ENCODE peak calls at places on chromosome 22, in four cellular contexts. One of them, this sample, is unnamed.

GRCh38 chr22:38139901-38140300 is 29.4 kb upstream of the BAIAP2L2 start:
- DNase-seq in SK-N-SH: no peak
- DNase-seq in IMR-90: no peak
- DNase-seq in HCT116: no peak
- DNase-seq in this sample: no peak

GRCh38 chr22:35900483-35901168 is 128.0 kb downstream of the RBFOX2 start:
- DNase-seq in SK-N-SH: no peak
- DNase-seq in IMR-90: peak; percentile 81
- DNase-seq in HCT116: peak; percentile 28
- DNase-seq in this sample: peak; percentile 82

GRCh38 chr22:17866127-17866526 is 91.9 kb upstream of the BID start:
- DNase-seq in SK-N-SH: no peak
- DNase-seq in IMR-90: no peak
- DNase-seq in HCT116: no peak
- DNase-seq in this sample: no peak

GRCh38 chr22:27405672-27406388 is 395.7 kb downstream of the MN1 start:
- DNase-seq in SK-N-SH: peak; percentile 82
- DNase-seq in IMR-90: peak; percentile 45
- DNase-seq in HCT116: peak; percentile 18
- DNase-seq in this sample: no peak

GRCh38 chr22:19105867-19106802 is 16.1 kb downstream of the DGCR2 start:
- DNase-seq in SK-N-SH: peak; percentile 57
- DNase-seq in IMR-90: no peak
- DNase-seq in HCT116: no peak
- DNase-seq in this sample: no peak

GRCh38 chr22:47000256-47000655 is 237.8 kb downstream of the TBC1D22A start:
- DNase-seq in SK-N-SH: no peak
- DNase-seq in IMR-90: no peak
- DNase-seq in HCT116: no peak
- DNase-seq in this sample: no peak

GRCh38 chr22:45210577-45211431 is 29.9 kb downstream of the KIAA0930 start:
- DNase-seq in SK-N-SH: no peak
- DNase-seq in IMR-90: no peak
- DNase-seq in HCT116: no peak
- DNase-seq in this sample: no peak

GRCh38 chr22:46598737-46599424 is 21.3 kb upstream of the GRAMD4 start:
- DNase-seq in SK-N-SH: no peak
- DNase-seq in IMR-90: peak; percentile 33
- DNase-seq in HCT116: no peak
- DNase-seq in this sample: no peak

GRCh38 chr22:36528795-36529718 is at the start of gene EIF3D:
- DNase-seq in SK-N-SH: peak; percentile 91
- DNase-seq in IMR-90: peak; percentile 99
- DNase-seq in HCT116: peak; percentile 99
- DNase-seq in this sample: peak; percentile 99

GRCh38 chr22:48755332-48755949 is 1072.2 kb downstream of the BRD1 start:
- DNase-seq in SK-N-SH: no peak
- DNase-seq in IMR-90: no peak
- DNase-seq in HCT116: no peak
- DNase-seq in this sample: no peak

GRCh38 chr22:26743149-26743548 is 85.8 kb downstream of the MIAT start:
- DNase-seq in SK-N-SH: no peak
- DNase-seq in IMR-90: no peak
- DNase-seq in HCT116: no peak
- DNase-seq in this sample: no peak

GRCh38 chr22:47337161-47337621 is 574.7 kb downstream of the TBC1D22A start:
- DNase-seq in SK-N-SH: no peak
- DNase-seq in IMR-90: peak; percentile 87
- DNase-seq in HCT116: peak; percentile 76
- DNase-seq in this sample: peak; percentile 92

GRCh38 chr22:46147471-46148267 is 2.7 kb upstream of the PPARA start:
- DNase-seq in SK-N-SH: no peak
- DNase-seq in IMR-90: no peak
- DNase-seq in HCT116: no peak
- DNase-seq in this sample: no peak

GRCh38 chr22:49999901-50000586 is 12.5 kb downstream of the IL17REL start:
- DNase-seq in SK-N-SH: peak; percentile 44
- DNase-seq in IMR-90: no peak
- DNase-seq in HCT116: no peak
- DNase-seq in this sample: no peak

GRCh38 chr22:17997456-17997855 is 26.9 kb downstream of the MICAL3 start:
- DNase-seq in SK-N-SH: no peak
- DNase-seq in IMR-90: no peak
- DNase-seq in HCT116: no peak
- DNase-seq in this sample: no peak

GRCh38 chr22:45608763-45609180 is 62.9 kb upstream of the ATXN10 start:
- DNase-seq in SK-N-SH: no peak
- DNase-seq in IMR-90: peak; percentile 86
- DNase-seq in HCT116: peak; percentile 48
- DNase-seq in this sample: peak; percentile 97

GRCh38 chr22:37627545-37627944 is 11.9 kb upstream of the SH3BP1 start:
- DNase-seq in SK-N-SH: no peak
- DNase-seq in IMR-90: no peak
- DNase-seq in HCT116: no peak
- DNase-seq in this sample: no peak

GRCh38 chr22:36009085-36009484 is 19.5 kb downstream of the RBFOX2 start:
- DNase-seq in SK-N-SH: no peak
- DNase-seq in IMR-90: peak; percentile 63
- DNase-seq in HCT116: no peak
- DNase-seq in this sample: peak; percentile 74

GRCh38 chr22:45163074-45163416 is 680 bp upstream of the NUP50 start:
- DNase-seq in SK-N-SH: peak; percentile 57
- DNase-seq in IMR-90: peak; percentile 54
- DNase-seq in HCT116: no peak
- DNase-seq in this sample: peak; percentile 39

GRCh38 chr22:46677323-46678002 is 57.3 kb downstream of the GRAMD4 start:
- DNase-seq in SK-N-SH: no peak
- DNase-seq in IMR-90: no peak
- DNase-seq in HCT116: no peak
- DNase-seq in this sample: no peak

GRCh38 chr22:37218771-37219411 is 6.6 kb upstream of the SSTR3 start:
- DNase-seq in SK-N-SH: no peak
- DNase-seq in IMR-90: no peak
- DNase-seq in HCT116: no peak
- DNase-seq in this sample: no peak

GRCh38 chr22:21865041-21865440 is 2.4 kb downstream of the MAPK1 start:
- DNase-seq in SK-N-SH: peak; percentile 54
- DNase-seq in IMR-90: peak; percentile 91
- DNase-seq in HCT116: no peak
- DNase-seq in this sample: peak; percentile 85

GRCh38 chr22:23279781-23280180 is 99.5 kb downstream of the BCR start:
- DNase-seq in SK-N-SH: no peak
- DNase-seq in IMR-90: peak; percentile 28
- DNase-seq in HCT116: no peak
- DNase-seq in this sample: peak; percentile 20
- H4K20me1 ChIP-seq in SK-N-SH: peaks cover 3% of the 10 kb centered on the region
- H4K20me1 ChIP-seq in IMR-90: no peaks in the 10 kb centered on the region
- H4K20me1 ChIP-seq in HCT116: no peaks in the 10 kb centered on the region
- H4K20me1 ChIP-seq in this sample: peaks cover 11% of the 10 kb centered on the region

DNA sequence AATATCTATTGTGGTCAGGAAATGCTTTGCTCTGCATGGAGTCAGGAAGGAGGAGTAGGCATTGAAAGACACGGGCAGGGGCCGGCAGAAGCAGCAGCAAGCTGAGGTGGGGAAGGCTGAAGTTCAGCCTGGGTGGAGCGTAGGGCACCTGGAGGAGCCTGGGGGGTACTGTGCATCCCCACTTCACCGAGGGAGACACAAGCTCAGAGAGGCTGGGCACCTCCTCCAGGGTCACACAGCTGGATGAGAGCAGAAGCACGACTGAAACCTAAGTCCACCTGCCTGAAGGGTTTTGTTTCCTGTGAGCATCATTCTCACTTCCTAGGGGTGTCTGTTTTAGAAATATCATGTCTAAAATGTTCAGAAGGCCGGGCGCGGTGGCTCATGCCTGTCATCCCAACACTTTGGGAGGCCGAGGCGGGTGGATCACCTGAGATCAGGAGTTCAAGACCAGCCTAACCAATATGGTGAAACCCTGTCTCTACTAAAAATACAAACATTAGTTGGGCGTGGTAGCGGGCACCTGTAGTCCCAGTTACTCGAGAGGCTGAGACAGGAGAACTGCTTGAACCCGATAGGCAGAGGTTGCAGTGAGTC is 138.3 kb downstream of the MPPED1 start:
- DNase-seq in SK-N-SH: no peak
- DNase-seq in IMR-90: no peak
- DNase-seq in HCT116: no peak
- DNase-seq in this sample: no peak
- H3K9ac ChIP-seq in SK-N-SH: no peak overlapping the region
- H3K9ac ChIP-seq in IMR-90: no peak overlapping the region
- H3K9ac ChIP-seq in HCT116: no peak overlapping the region
- H3K9ac ChIP-seq in this sample: no peak overlapping the region

GRCh38 chr22:43337946-43338345 is 5.2 kb downstream of the SCUBE1 start:
- DNase-seq in SK-N-SH: no peak
- DNase-seq in IMR-90: no peak
- DNase-seq in HCT116: no peak
- DNase-seq in this sample: no peak
- H3K27me3 ChIP-seq in SK-N-SH: no peaks in the 10 kb centered on the region
- H3K27me3 ChIP-seq in IMR-90: peaks cover 49% of the 10 kb centered on the region
- H3K27me3 ChIP-seq in HCT116: peaks cover 2% of the 10 kb centered on the region
- H3K27me3 ChIP-seq in this sample: peaks cover 19% of the 10 kb centered on the region

GRCh38 chr22:30526656-30527055 is 19.9 kb downstream of the SEC14L6 start:
- DNase-seq in SK-N-SH: no peak
- DNase-seq in IMR-90: no peak
- DNase-seq in HCT116: no peak
- DNase-seq in this sample: no peak

GRCh38 chr22:30519842-30520425 is 14.4 kb upstream of the SEC14L4 start:
- DNase-seq in SK-N-SH: no peak
- DNase-seq in IMR-90: no peak
- DNase-seq in HCT116: no peak
- DNase-seq in this sample: no peak

GRCh38 chr22:30521368-30522156 is 16.1 kb upstream of the SEC14L4 start:
- DNase-seq in SK-N-SH: no peak
- DNase-seq in IMR-90: no peak
- DNase-seq in HCT116: no peak
- DNase-seq in this sample: no peak

DNA sequence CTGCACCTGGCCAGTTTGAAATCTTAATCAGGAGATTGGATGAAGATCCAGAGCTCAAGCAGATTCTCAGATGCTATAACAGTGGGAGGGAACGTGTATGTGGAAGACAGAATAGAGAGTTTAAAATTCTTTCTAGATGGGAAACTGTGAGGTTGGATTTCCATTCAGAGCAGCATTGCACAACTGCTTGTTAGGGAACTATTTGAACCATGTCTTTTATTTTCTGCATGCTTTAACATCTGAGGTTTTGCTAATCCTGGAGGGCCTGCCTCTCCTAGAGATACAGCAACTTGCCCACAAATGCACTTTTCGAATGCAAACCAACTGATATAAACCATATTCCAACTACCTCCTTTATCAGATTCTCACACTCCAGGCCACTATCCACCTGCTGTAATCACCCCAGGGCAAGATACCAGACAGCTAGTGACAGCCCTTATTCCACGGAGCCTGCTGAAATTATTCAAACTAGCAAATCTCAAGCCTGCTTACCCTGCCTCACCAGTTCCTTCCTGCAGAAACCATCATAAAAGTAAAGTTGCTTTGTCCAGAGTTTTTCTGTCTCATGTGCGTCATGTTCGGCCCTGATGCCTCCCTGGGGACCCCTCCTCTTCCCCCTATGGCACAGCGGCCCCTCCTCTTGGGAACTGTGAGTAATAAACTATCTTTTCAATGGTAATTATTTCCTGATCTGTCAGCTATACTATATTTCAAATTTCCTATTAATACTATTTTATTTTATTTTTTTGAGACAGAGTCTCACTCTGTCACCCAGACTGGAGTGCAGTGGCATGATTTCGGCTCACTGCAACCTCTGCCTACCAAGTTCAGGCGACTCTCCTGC is 18.4 kb upstream of the SEC14L4 start:
- DNase-seq in SK-N-SH: no peak
- DNase-seq in IMR-90: no peak
- DNase-seq in HCT116: no peak
- DNase-seq in this sample: no peak
- H4K20me1 ChIP-seq in SK-N-SH: no peaks in the 10 kb centered on the region
- H4K20me1 ChIP-seq in IMR-90: no peaks in the 10 kb centered on the region
- H4K20me1 ChIP-seq in HCT116: no peaks in the 10 kb centered on the region
- H4K20me1 ChIP-seq in this sample: no peaks in the 10 kb centered on the region

This sample was measured in astrocyte.